ENCODE peak calls at places on chromosomes 13 and 19, in nine cellular contexts. I is tibial nerve; Z is tibial artery; O is MM.1S; L is fibroblast of lung; Y is mesenchymal stem cell; E is H1; P is OCI-LY7; G is effector memory CD4-positive, alpha-beta T cell. S is an unnamed sample.

GRCh38 chr19:42634409-42635232 is 39.9 kb upstream of the CEACAM8 start:
- DNase-seq in I (no peak), Z (no peak), O (peak; percentile 49), L (peak; percentile 9), Y (no peak), E (no peak), P (peak; percentile 45), G (no peak), S (peak; percentile 3)

GRCh38 chr13:105272660-105273631 is 1262.5 kb downstream of the EFNB2 start:
- DNase-seq in I (no peak), Z (no peak), O (no peak), L (no peak), Y (peak; percentile 2), E (no peak), P (no peak), G (no peak), S (no peak)

GRCh38 chr13:80359459-80360297 is 18.8 kb upstream of the SPRY2 start:
- DNase-seq in I (no peak), Z (no peak), O (no peak), L (peak; percentile 73), Y (peak; percentile 48), E (peak; percentile 78), P (no peak), G (no peak), S (no peak)

GRCh38 chr13:24165746-24166145 is 5.2 kb downstream of the SPATA13 start:
- DNase-seq in I (no peak), Z (no peak), O (no peak), L (peak; percentile 54), Y (peak; percentile 69), E (no peak), P (no peak), G (no peak), S (no peak)

GRCh38 chr19:13978306-13978705 is 26.0 kb downstream of the DCAF15 start:
- DNase-seq in I (peak; percentile 71), Z (peak; percentile 89), O (no peak), L (peak; percentile 14), Y (peak; percentile 75), E (peak; percentile 94), P (peak; percentile 45), G (no peak), S (no peak)

GRCh38 chr19:12675377-12675776 is 6.3 kb downstream of the DHPS start:
- DNase-seq in I (no peak), Z (no peak), O (no peak), L (no peak), Y (no peak), E (no peak), P (no peak), G (no peak), S (no peak)

GRCh38 chr13:100497394-100497793 is 91.2 kb downstream of the GGACT start:
- DNase-seq in I (no peak), Z (no peak), O (peak; percentile 88), L (peak; percentile 59), Y (peak; percentile 43), E (no peak), P (no peak), G (no peak), S (no peak)

GRCh38 chr13:32024750-32025149 is 6.8 kb upstream of the FRY start:
- DNase-seq in I (no peak), Z (no peak), O (no peak), L (no peak), Y (no peak), E (no peak), P (no peak), G (no peak), S (no peak)

GRCh38 chr19:30408734-30409301 is 36.6 kb downstream of the ZNF536 start:
- DNase-seq in I (no peak), Z (no peak), O (no peak), L (no peak), Y (no peak), E (no peak), P (no peak), G (no peak), S (no peak)

GRCh38 chr19:30403583-30403982 is 31.4 kb downstream of the ZNF536 start:
- DNase-seq in I (no peak), Z (no peak), O (no peak), L (no peak), Y (no peak), E (no peak), P (no peak), G (no peak), S (no peak)

GRCh38 chr19:30402790-30403189 is 30.6 kb downstream of the ZNF536 start:
- DNase-seq in I (no peak), Z (no peak), O (no peak), L (no peak), Y (no peak), E (no peak), P (no peak), G (no peak), S (no peak)

GRCh38 chr19:30407310-30407709 is 35.1 kb downstream of the ZNF536 start:
- DNase-seq in I (no peak), Z (no peak), O (no peak), L (no peak), Y (no peak), E (no peak), P (no peak), G (no peak), S (no peak)

DNA sequence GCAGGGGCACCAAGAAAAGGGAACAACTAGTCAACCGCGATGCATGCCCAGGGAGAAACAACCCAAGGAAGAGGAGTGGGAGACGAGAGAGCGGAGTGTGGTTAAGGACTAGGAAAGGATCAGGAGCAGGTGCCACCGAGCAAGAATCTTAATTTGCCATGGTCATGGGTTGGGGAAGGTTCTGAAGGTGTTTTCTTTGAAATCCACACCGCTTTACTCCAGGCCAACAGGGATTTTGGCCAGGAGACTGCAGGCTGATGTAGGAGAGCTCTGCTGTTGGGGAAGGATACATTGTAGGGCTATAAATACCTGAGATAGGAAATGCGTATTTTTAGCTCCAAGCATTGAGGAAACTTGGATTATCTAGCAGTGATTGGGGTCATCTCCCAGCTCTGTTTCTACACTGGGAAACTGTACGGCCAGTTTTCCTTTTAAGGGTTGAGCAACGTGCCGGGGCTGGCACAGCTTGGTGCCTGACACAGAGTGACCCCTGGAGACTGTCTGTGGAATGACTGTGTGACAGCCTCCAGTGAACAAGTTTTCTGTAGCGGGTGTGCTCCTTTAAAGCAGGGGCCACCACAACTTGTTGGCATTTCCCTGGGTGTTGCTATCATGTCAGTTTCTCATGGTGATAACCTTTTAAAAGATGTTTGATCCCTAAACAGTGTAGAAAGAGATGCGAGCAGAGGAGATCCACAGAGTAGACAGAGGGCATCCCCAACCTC is 34.2 kb downstream of the ZNF536 start:
- DNase-seq in I (no peak), Z (no peak), O (no peak), L (peak; percentile 1), Y (no peak), E (no peak), P (no peak), G (no peak), S (no peak)
- H3K4me1 ChIP-seq in I (no peaks in the 10 kb centered on the region), Z (no peaks in the 10 kb centered on the region), O (no peaks in the 10 kb centered on the region), L (no peaks in the 10 kb centered on the region), Y (no peaks in the 10 kb centered on the region), E (peaks cover 4% of the 10 kb centered on the region), P (no peaks in the 10 kb centered on the region), G (no peaks in the 10 kb centered on the region), S (no peaks in the 10 kb centered on the region)

GRCh38 chr13:37211542-37211941 is 106.1 kb upstream of the CSNK1A1L start:
- DNase-seq in I (no peak), Z (no peak), O (no peak), L (no peak), Y (no peak), E (no peak), P (no peak), G (no peak), S (no peak)
- H3K4me3 ChIP-seq in I (no peak overlapping the region), Z (no peak overlapping the region), O (no peak overlapping the region), L (no peak overlapping the region), Y (no peak overlapping the region), E (no peak overlapping the region), P (no peak overlapping the region), G (no peak overlapping the region), S (no peak overlapping the region)

GRCh38 chr19:30171795-30172642 is 200.2 kb upstream of the ZNF536 start:
- DNase-seq in I (no peak), Z (no peak), O (no peak), L (no peak), Y (no peak), E (no peak), P (no peak), G (no peak), S (no peak)

GRCh38 chr19:30174357-30174645 is 197.9 kb upstream of the ZNF536 start:
- DNase-seq in I (no peak), Z (no peak), O (no peak), L (no peak), Y (no peak), E (no peak), P (no peak), G (no peak), S (no peak)

GRCh38 chr19:30172643-30173242 is 199.4 kb upstream of the ZNF536 start:
- DNase-seq in I (no peak), Z (no peak), O (no peak), L (no peak), Y (no peak), E (no peak), P (no peak), G (no peak), S (no peak)

GRCh38 chr19:30174791-30175190 is 197.4 kb upstream of the ZNF536 start:
- DNase-seq in I (no peak), Z (no peak), O (no peak), L (no peak), Y (no peak), E (no peak), P (no peak), G (no peak), S (no peak)

DNA sequence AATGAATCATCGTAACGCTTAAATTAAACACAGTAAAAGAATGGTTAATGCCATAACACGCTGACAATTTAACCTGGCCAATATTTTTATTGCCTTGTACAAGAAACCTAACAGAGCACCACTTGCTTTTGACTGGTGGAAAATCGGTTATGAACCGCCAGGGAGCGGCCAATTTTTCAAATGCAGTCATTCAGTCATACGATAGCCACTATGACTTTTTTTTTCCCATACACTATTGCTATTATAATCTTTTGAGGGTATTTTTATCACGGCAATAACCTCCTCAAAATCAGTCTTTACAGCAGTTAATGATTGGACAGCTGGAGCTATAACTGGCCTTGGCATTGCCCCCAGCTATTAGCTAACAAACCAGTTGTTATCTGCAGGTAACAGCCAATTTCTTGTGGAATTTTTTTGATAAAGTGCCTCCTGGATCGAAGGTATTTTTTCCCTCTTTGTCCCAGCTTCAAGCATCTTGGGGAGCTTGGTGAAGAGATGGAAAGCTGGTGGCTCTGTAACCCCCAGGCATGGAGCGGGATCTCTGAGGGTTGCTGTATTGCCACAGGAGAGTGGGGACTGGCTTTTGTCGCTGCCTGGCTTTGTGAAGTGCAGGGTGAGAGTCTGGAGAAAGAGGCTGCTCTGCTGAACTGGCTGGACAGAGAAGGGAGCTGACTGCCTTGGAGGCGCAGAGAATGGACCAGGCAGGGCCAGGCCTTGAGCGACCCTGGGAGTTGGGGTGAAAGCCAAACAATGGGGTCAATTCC is 198.4 kb upstream of the ZNF536 start:
- DNase-seq in I (no peak), Z (no peak), O (no peak), L (no peak), Y (no peak), E (no peak), P (no peak), G (no peak), S (no peak)
- H3K4me1 ChIP-seq in I (no peaks in the 10 kb centered on the region), Z (no peaks in the 10 kb centered on the region), O (no peaks in the 10 kb centered on the region), L (no peaks in the 10 kb centered on the region), Y (no peaks in the 10 kb centered on the region), E (peaks cover under 1% of the 10 kb centered on the region), P (no peaks in the 10 kb centered on the region), G (no peaks in the 10 kb centered on the region), S (no peaks in the 10 kb centered on the region)

GRCh38 chr19:1130801-1131717 is 27.3 kb downstream of the GPX4 start:
- DNase-seq in I (no peak), Z (peak; percentile 29), O (peak; percentile 78), L (no peak), Y (peak; percentile 47), E (no peak), P (peak; percentile 41), G (peak; percentile 21), S (no peak)

GRCh38 chr19:1132625-1133383 is 29.0 kb downstream of the GPX4 start:
- DNase-seq in I (no peak), Z (no peak), O (peak; percentile 27), L (no peak), Y (peak; percentile 35), E (no peak), P (peak; percentile 38), G (peak; percentile 20), S (no peak)

GRCh38 chr19:1133471-1133929 is 29.7 kb downstream of the GPX4 start:
- DNase-seq in I (no peak), Z (no peak), O (peak; percentile 94), L (no peak), Y (no peak), E (no peak), P (peak; percentile 93), G (peak; percentile 82), S (peak; percentile 80)

GRCh38 chr19:1129535-1129934 is 25.7 kb downstream of the GPX4 start:
- DNase-seq in I (no peak), Z (no peak), O (no peak), L (no peak), Y (no peak), E (no peak), P (no peak), G (no peak), S (no peak)

DNA sequence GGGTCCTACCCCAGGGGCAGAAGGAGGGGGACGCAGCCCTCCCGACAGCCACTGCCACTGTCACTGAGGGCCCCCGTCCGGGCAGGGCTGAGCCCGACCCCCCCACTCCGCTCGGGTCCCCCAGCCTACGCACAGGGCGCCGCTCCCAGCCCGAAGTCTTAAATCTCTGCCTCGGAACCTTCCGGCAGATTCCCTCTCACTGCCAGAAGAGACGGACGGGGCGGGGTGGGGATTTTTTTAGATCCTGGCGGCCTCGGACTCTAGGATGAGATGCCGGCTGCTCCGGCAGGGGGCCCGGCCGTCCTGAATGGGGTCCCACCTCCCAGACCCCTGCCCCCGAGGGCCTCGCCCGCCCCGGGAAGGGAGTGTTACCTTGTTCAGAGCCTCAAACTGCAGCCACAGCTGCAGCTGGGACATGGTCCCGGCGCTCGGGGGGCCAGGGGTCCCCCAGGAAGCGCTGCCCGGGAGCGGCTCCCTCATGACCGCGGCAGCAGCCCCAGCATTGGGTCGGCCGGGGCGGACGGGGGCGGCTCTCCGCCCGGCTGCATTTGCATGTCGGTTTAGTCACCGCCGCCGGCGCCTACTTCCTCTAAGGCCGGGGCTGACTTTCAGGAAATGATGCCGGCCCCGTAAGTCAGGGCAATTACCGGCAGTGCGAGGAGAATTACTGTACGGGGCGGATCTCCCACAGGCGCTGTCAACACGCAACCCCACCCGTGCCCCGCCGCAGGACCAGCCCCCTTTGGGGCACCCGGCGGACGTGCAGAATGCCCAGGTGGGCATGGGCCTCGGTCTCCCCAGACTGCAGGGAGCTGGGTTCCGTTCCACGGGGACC is 28.1 kb downstream of the GPX4 start:
- DNase-seq in I (peak; percentile 66), Z (peak; percentile 92), O (peak; percentile 89), L (peak; percentile 84), Y (peak; percentile 95), E (no peak), P (peak; percentile 89), G (peak; percentile 82), S (peak; percentile 78)
- H3K4me3 ChIP-seq in I (peak overlapping the region; percentile 82), Z (peak overlapping the region; percentile 67), O (peak overlapping the region; percentile 72), L (peak overlapping the region; percentile 57), Y (peak overlapping the region; percentile 74), E (peak overlapping the region; percentile 45), P (peak overlapping the region; percentile 71), G (peak overlapping the region; percentile 94), S (peak overlapping the region; percentile 66)